ENCODE peak calls at places on chromosomes 13 and 19, in six cellular contexts. I is thoracic aorta, H is cardiac muscle cell, V is hepatocyte, W is psoas muscle, S is ovary. Q is an unnamed sample. For H3K27me3, the result is how much of the 10 kb centered on the place peaks cover.

GRCh38 chr13:68257111-68257842 is 1027.1 kb upstream of the PCDH9 start:
- DNase-seq in I (no peak), H (no peak), V (no peak), W (no peak), S (no peak), Q (no peak)

GRCh38 chr13:26498524-26499208 is 58.8 kb upstream of the WASF3 start:
- DNase-seq in I (no peak), H (peak), V (no peak), W (no peak), S (no peak), Q (peak)

GRCh38 chr19:3227054-3227626 is 2.7 kb downstream of the CELF5 start:
- DNase-seq in I (no peak), H (no peak), V (no peak), W (no peak), S (no peak), Q (no peak)

GRCh38 chr19:34573226-34573864 is 91.8 kb downstream of the WTIP start:
- DNase-seq in I (no peak), H (no peak), V (no peak), W (no peak), S (no peak), Q (no peak)

GRCh38 chr13:75550159-75550567 is 572 bp downstream of the UCHL3 start:
- DNase-seq in I (peak), H (peak), V (peak), W (no peak), S (no peak), Q (peak)

GRCh38 chr19:54017266-54017665 is 25.8 kb downstream of the CACNG6 start:
- DNase-seq in I (no peak), H (peak), V (no peak), W (no peak), S (no peak), Q (peak)

GRCh38 chr13:33793726-33794125 is 24.2 kb upstream of the RFC3 start:
- DNase-seq in I (no peak), H (no peak), V (no peak), W (no peak), S (no peak), Q (no peak)

GRCh38 chr19:43662487-43662886 is 7.5 kb downstream of the PLAUR start:
- DNase-seq in I (no peak), H (peak), V (no peak), W (no peak), S (no peak), Q (no peak)

GRCh38 chr13:39510296-39510695 is 92.7 kb downstream of the LHFPL6 start:
- DNase-seq in I (no peak), H (no peak), V (no peak), W (no peak), S (no peak), Q (peak)

GRCh38 chr13:58472483-58472882 is 840.9 kb downstream of the PCDH17 start:
- DNase-seq in I (no peak), H (no peak), V (no peak), W (no peak), S (no peak), Q (no peak)

GRCh38 chr13:104106705-104107393 is 1040.6 kb upstream of the SLC10A2 start:
- DNase-seq in I (no peak), H (peak), V (no peak), W (no peak), S (no peak), Q (peak)

GRCh38 chr13:106098778-106099177 is 436.7 kb downstream of the EFNB2 start:
- DNase-seq in I (no peak), H (no peak), V (no peak), W (no peak), S (no peak), Q (no peak)

GRCh38 chr13:80259159-80259558 is 81.8 kb downstream of the SPRY2 start:
- DNase-seq in I (no peak), H (no peak), V (peak), W (no peak), S (no peak), Q (no peak)

GRCh38 chr13:75469087-75469486 is 12.9 kb downstream of the TBC1D4 start:
- DNase-seq in I (no peak), H (no peak), V (no peak), W (no peak), S (no peak), Q (no peak)

GRCh38 chr13:37647038-37647650 is 48.6 kb upstream of the POSTN start:
- DNase-seq in I (no peak), H (peak), V (no peak), W (no peak), S (no peak), Q (no peak)

GRCh38 chr13:50893211-50893852 is 16.3 kb upstream of the RNASEH2B start:
- DNase-seq in I (no peak), H (peak), V (no peak), W (no peak), S (no peak), Q (no peak)

GRCh38 chr13:78020861-78021260 is 102.2 kb upstream of the EDNRB start:
- DNase-seq in I (no peak), H (peak), V (no peak), W (no peak), S (no peak), Q (no peak)

GRCh38 chr19:3673506-3674439 is 26.5 kb downstream of the PIP5K1C start:
- DNase-seq in I (no peak), H (no peak), V (no peak), W (no peak), S (no peak), Q (no peak)

GRCh38 chr19:18251587-18252369 is 22.5 kb downstream of the IQCN start:
- DNase-seq in I (peak), H (peak), V (peak), W (peak), S (peak), Q (peak)

GRCh38 chr13:40777166-40777956 is 6.4 kb upstream of the MRPS31 start:
- DNase-seq in I (no peak), H (peak), V (peak), W (no peak), S (no peak), Q (peak)

GRCh38 chr19:15550273-15550672 is 41.9 kb downstream of the CYP4F22 start:
- DNase-seq in I (no peak), H (no peak), V (no peak), W (no peak), S (no peak), Q (no peak)

GRCh38 chr13:109272595-109273325 is 513.6 kb downstream of the IRS2 start:
- DNase-seq in I (no peak), H (peak), V (no peak), W (no peak), S (no peak), Q (no peak)

GRCh38 chr13:109273326-109273751 is 513.0 kb downstream of the IRS2 start:
- DNase-seq in I (no peak), H (peak), V (no peak), W (no peak), S (no peak), Q (peak)

GRCh38 chr13:109271061-109271460 is 515.3 kb downstream of the IRS2 start:
- DNase-seq in I (no peak), H (no peak), V (no peak), W (no peak), S (no peak), Q (no peak)

GRCh38 chr13:109271555-109271954 is 514.8 kb downstream of the IRS2 start:
- DNase-seq in I (no peak), H (no peak), V (no peak), W (no peak), S (no peak), Q (no peak)

GRCh38 chr13:109271991-109272454 is 514.4 kb downstream of the IRS2 start:
- DNase-seq in I (no peak), H (no peak), V (no peak), W (no peak), S (no peak), Q (no peak)
- TF ChIP-seq CTCF in I (no peak), H (no peak), V (no peak), W (no peak), S (no peak), Q (no peak)

DNA sequence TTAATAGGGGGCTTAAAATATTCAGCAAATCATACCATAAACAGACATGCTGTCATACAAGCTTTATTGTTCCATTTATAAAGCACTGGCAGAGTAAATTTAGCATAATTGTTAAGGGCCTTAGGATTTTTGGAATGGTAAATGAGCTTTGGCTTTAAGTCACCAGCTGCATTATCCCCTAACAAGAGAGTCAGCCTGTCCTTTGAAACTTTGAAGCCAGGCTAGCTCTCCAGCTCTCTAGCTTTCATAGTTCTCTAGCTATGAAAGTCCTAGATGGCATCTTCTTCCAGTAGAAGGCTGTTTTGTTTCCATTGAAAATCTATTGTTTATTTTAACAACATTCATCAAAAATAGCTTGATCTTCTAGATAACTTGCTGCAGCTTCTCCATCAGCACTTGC is 420.8 kb upstream of the GPC6 start:
- DNase-seq in I (no peak), H (no peak), V (no peak), W (no peak), S (no peak), Q (no peak)
- H3K4me3 ChIP-seq in I (peak), H (no peak), V (no peak), W (peak), S (peak), Q (peak)

GRCh38 chr19:47511681-47512080 is 3.2 kb downstream of the NAPA start:
- DNase-seq in I (no peak), H (peak), V (no peak), W (peak), S (peak), Q (no peak)
- H3K27me3 ChIP-seq in I (under half), H (under half), V (under half), W (under half), S (under half), Q (under half)

DNA sequence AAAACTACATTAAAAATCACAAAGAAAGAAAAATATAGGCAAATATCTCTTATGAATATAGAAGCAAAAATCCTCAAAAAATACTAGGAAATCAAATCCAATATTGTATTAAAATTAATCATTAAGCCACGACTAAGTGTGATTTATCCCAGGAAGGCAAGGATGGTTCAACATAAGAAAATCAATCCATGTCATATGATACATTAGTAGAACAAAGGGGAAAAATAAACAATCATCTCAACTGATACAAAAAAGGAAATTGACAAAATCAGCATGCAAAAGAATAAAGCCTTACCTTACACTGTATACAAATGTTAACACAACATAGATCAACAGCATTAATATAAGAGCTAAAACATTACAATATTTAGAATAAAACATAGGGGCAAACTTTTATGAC is 933.3 kb downstream of the PCDH9 start:
- DNase-seq in I (no peak), H (no peak), V (no peak), W (no peak), S (no peak), Q (no peak)
- TF ChIP-seq CTCF in I (no peak), H (no peak), V (no peak), W (no peak), S (no peak), Q (no peak)

DNA sequence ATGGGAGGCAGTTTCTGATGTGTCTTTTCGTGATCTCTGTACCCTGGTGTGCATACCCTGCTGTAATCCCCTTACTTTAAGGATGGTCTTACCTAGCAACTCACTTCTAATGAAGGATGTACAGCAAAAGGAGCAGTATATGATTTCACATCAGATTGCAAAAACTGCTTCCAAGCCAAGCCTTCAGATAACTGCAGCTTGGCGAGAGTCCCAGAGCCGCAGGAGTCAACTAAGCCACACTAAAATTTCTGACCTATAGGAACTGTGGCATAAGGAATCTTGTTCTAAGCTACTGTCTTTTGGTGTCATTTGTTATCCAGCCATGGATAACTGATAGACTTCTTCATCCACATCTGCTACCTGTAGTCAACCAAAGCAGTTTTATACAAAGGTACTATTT is 496.7 kb downstream of the GPC6 start:
- DNase-seq in I (no peak), H (peak), V (no peak), W (no peak), S (no peak), Q (no peak)
- H3K4me3 ChIP-seq in I (no peak), H (no peak), V (no peak), W (no peak), S (no peak), Q (no peak)

GRCh38 chr19:14378890-14379289 is 2.4 kb upstream of the ADGRE5 start:
- DNase-seq in I (no peak), H (no peak), V (no peak), W (no peak), S (no peak), Q (no peak)

GRCh38 chr19:14381689-14382474 is 638 bp downstream of the ADGRE5 start:
- DNase-seq in I (peak), H (peak), V (no peak), W (peak), S (no peak), Q (peak)

GRCh38 chr19:14385492-14385891 is 4.2 kb downstream of the ADGRE5 start:
- DNase-seq in I (no peak), H (no peak), V (no peak), W (no peak), S (no peak), Q (no peak)

GRCh38 chr19:14383898-14384669 is 2.8 kb downstream of the ADGRE5 start:
- DNase-seq in I (no peak), H (peak), V (no peak), W (no peak), S (no peak), Q (peak)

DNA sequence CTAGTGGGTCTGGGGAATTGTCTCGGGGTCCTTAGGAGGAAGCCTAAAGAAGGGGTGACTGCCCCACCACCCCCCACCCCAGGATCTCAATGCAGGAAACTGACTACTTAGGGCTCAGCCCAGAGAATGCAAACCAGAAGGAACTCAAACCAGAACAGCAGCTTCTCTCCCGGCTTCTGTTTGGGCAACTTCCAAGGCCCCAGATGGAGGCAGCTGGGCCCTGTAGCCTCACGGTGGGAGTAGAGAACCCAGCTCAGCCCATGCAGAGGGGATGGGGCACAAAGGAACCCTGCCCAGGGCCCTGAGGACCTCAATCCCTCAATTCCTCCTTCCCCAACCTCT is 2.3 kb downstream of the ADGRE5 start:
- DNase-seq in I (no peak), H (peak), V (no peak), W (no peak), S (no peak), Q (no peak)
- H3K27me3 ChIP-seq in I (under half), H (under half), V (under half), W (under half), S (under half), Q (under half)

Q was measured in bronchial epithelial cell.